ENCODE peak calls at places on chromosomes 11 and 22, in eight cellular contexts. One of them, this sample, is unnamed.

GRCh38 chr11:117657801-117658200 is 139.2 kb downstream of the DSCAML1 start:
- DNase-seq in T follicular helper cell: no peak
- DNase-seq in T1000: no peak
- DNase-seq in activated CD4-positive, alpha-beta T cell treated with anti-CD3 and anti-CD28 coated beads, Interleukin-2, amount 50 U/mL, for 1 hour: no peak
- DNase-seq in stimulated activated CD8-positive, alpha-beta memory T cell treated with anti-CD3 and anti-CD28 coated beads, Interleukin-15, amount 100 ng/mL, for 4 hours: no peak
- DNase-seq in NCI-H345: peak
- DNase-seq in dorsolateral prefrontal cortex: peak
- DNase-seq in stimulated activated CD4-positive, alpha-beta T cell treated with anti-CD3 and anti-CD28 coated beads, Interleukin-4, amount 100 ng/mL, for 1 hour: no peak
- DNase-seq in this sample: peak

GRCh38 chr11:23226331-23226909 is 366.1 kb upstream of the CCDC179 start:
- DNase-seq in activated CD4-positive, alpha-beta T cell treated with anti-CD3 and anti-CD28 coated beads, Interleukin-2, amount 50 U/mL, for 1 hour: no peak
- DNase-seq in stimulated activated CD8-positive, alpha-beta memory T cell treated with anti-CD3 and anti-CD28 coated beads, Interleukin-15, amount 100 ng/mL, for 4 hours: no peak
- DNase-seq in T1000: no peak
- DNase-seq in T follicular helper cell: no peak
- DNase-seq in stimulated activated CD4-positive, alpha-beta T cell treated with anti-CD3 and anti-CD28 coated beads, Interleukin-4, amount 100 ng/mL, for 1 hour: no peak
- DNase-seq in dorsolateral prefrontal cortex: no peak
- DNase-seq in NCI-H345: no peak
- DNase-seq in this sample: no peak

GRCh38 chr22:29719894-29720645 is at the start of gene CABP7:
- DNase-seq in T1000: no peak
- DNase-seq in dorsolateral prefrontal cortex: no peak
- DNase-seq in stimulated activated CD4-positive, alpha-beta T cell treated with anti-CD3 and anti-CD28 coated beads, Interleukin-4, amount 100 ng/mL, for 1 hour: no peak
- DNase-seq in stimulated activated CD8-positive, alpha-beta memory T cell treated with anti-CD3 and anti-CD28 coated beads, Interleukin-15, amount 100 ng/mL, for 4 hours: no peak
- DNase-seq in NCI-H345: peak
- DNase-seq in activated CD4-positive, alpha-beta T cell treated with anti-CD3 and anti-CD28 coated beads, Interleukin-2, amount 50 U/mL, for 1 hour: no peak
- DNase-seq in T follicular helper cell: no peak
- DNase-seq in this sample: no peak

GRCh38 chr11:6224421-6224820 is 10.0 kb downstream of the FHIP1B start:
- DNase-seq in NCI-H345: no peak
- DNase-seq in T1000: no peak
- DNase-seq in stimulated activated CD8-positive, alpha-beta memory T cell treated with anti-CD3 and anti-CD28 coated beads, Interleukin-15, amount 100 ng/mL, for 4 hours: no peak
- DNase-seq in T follicular helper cell: no peak
- DNase-seq in stimulated activated CD4-positive, alpha-beta T cell treated with anti-CD3 and anti-CD28 coated beads, Interleukin-4, amount 100 ng/mL, for 1 hour: no peak
- DNase-seq in dorsolateral prefrontal cortex: no peak
- DNase-seq in activated CD4-positive, alpha-beta T cell treated with anti-CD3 and anti-CD28 coated beads, Interleukin-2, amount 50 U/mL, for 1 hour: no peak
- DNase-seq in this sample: no peak

GRCh38 chr11:32307921-32308320 is 127.4 kb downstream of the WT1 start:
- DNase-seq in stimulated activated CD8-positive, alpha-beta memory T cell treated with anti-CD3 and anti-CD28 coated beads, Interleukin-15, amount 100 ng/mL, for 4 hours: no peak
- DNase-seq in stimulated activated CD4-positive, alpha-beta T cell treated with anti-CD3 and anti-CD28 coated beads, Interleukin-4, amount 100 ng/mL, for 1 hour: no peak
- DNase-seq in activated CD4-positive, alpha-beta T cell treated with anti-CD3 and anti-CD28 coated beads, Interleukin-2, amount 50 U/mL, for 1 hour: no peak
- DNase-seq in T follicular helper cell: no peak
- DNase-seq in dorsolateral prefrontal cortex: no peak
- DNase-seq in NCI-H345: no peak
- DNase-seq in T1000: no peak
- DNase-seq in this sample: no peak

GRCh38 chr11:124672531-124673215 is 866 bp downstream of the SIAE start:
- DNase-seq in dorsolateral prefrontal cortex: no peak
- DNase-seq in stimulated activated CD8-positive, alpha-beta memory T cell treated with anti-CD3 and anti-CD28 coated beads, Interleukin-15, amount 100 ng/mL, for 4 hours: no peak
- DNase-seq in activated CD4-positive, alpha-beta T cell treated with anti-CD3 and anti-CD28 coated beads, Interleukin-2, amount 50 U/mL, for 1 hour: no peak
- DNase-seq in NCI-H345: no peak
- DNase-seq in T1000: no peak
- DNase-seq in stimulated activated CD4-positive, alpha-beta T cell treated with anti-CD3 and anti-CD28 coated beads, Interleukin-4, amount 100 ng/mL, for 1 hour: no peak
- DNase-seq in T follicular helper cell: no peak
- DNase-seq in this sample: no peak

GRCh38 chr11:19394525-19395016 is 153.8 kb upstream of the E2F8 start:
- DNase-seq in T follicular helper cell: no peak
- DNase-seq in dorsolateral prefrontal cortex: no peak
- DNase-seq in activated CD4-positive, alpha-beta T cell treated with anti-CD3 and anti-CD28 coated beads, Interleukin-2, amount 50 U/mL, for 1 hour: no peak
- DNase-seq in stimulated activated CD4-positive, alpha-beta T cell treated with anti-CD3 and anti-CD28 coated beads, Interleukin-4, amount 100 ng/mL, for 1 hour: no peak
- DNase-seq in T1000: no peak
- DNase-seq in NCI-H345: no peak
- DNase-seq in stimulated activated CD8-positive, alpha-beta memory T cell treated with anti-CD3 and anti-CD28 coated beads, Interleukin-15, amount 100 ng/mL, for 4 hours: no peak
- DNase-seq in this sample: no peak

GRCh38 chr11:16607675-16608644 is 130.5 kb upstream of the C11orf58 start:
- DNase-seq in NCI-H345: peak
- DNase-seq in stimulated activated CD4-positive, alpha-beta T cell treated with anti-CD3 and anti-CD28 coated beads, Interleukin-4, amount 100 ng/mL, for 1 hour: no peak
- DNase-seq in stimulated activated CD8-positive, alpha-beta memory T cell treated with anti-CD3 and anti-CD28 coated beads, Interleukin-15, amount 100 ng/mL, for 4 hours: no peak
- DNase-seq in T follicular helper cell: no peak
- DNase-seq in T1000: peak
- DNase-seq in dorsolateral prefrontal cortex: no peak
- DNase-seq in activated CD4-positive, alpha-beta T cell treated with anti-CD3 and anti-CD28 coated beads, Interleukin-2, amount 50 U/mL, for 1 hour: no peak
- DNase-seq in this sample: peak

GRCh38 chr11:27520226-27520625 is 13.7 kb upstream of the LIN7C start:
- DNase-seq in dorsolateral prefrontal cortex: no peak
- DNase-seq in stimulated activated CD4-positive, alpha-beta T cell treated with anti-CD3 and anti-CD28 coated beads, Interleukin-4, amount 100 ng/mL, for 1 hour: no peak
- DNase-seq in T1000: no peak
- DNase-seq in T follicular helper cell: no peak
- DNase-seq in stimulated activated CD8-positive, alpha-beta memory T cell treated with anti-CD3 and anti-CD28 coated beads, Interleukin-15, amount 100 ng/mL, for 4 hours: no peak
- DNase-seq in NCI-H345: no peak
- DNase-seq in activated CD4-positive, alpha-beta T cell treated with anti-CD3 and anti-CD28 coated beads, Interleukin-2, amount 50 U/mL, for 1 hour: no peak
- DNase-seq in this sample: no peak

GRCh38 chr22:22462813-22463567 is 45.6 kb downstream of the ZNF280B start:
- DNase-seq in T follicular helper cell: no peak
- DNase-seq in NCI-H345: peak
- DNase-seq in activated CD4-positive, alpha-beta T cell treated with anti-CD3 and anti-CD28 coated beads, Interleukin-2, amount 50 U/mL, for 1 hour: no peak
- DNase-seq in T1000: no peak
- DNase-seq in stimulated activated CD8-positive, alpha-beta memory T cell treated with anti-CD3 and anti-CD28 coated beads, Interleukin-15, amount 100 ng/mL, for 4 hours: no peak
- DNase-seq in dorsolateral prefrontal cortex: no peak
- DNase-seq in stimulated activated CD4-positive, alpha-beta T cell treated with anti-CD3 and anti-CD28 coated beads, Interleukin-4, amount 100 ng/mL, for 1 hour: no peak
- DNase-seq in this sample: no peak

GRCh38 chr11:122491486-122491885 is 164.0 kb upstream of the UBASH3B start:
- DNase-seq in stimulated activated CD4-positive, alpha-beta T cell treated with anti-CD3 and anti-CD28 coated beads, Interleukin-4, amount 100 ng/mL, for 1 hour: no peak
- DNase-seq in T follicular helper cell: no peak
- DNase-seq in activated CD4-positive, alpha-beta T cell treated with anti-CD3 and anti-CD28 coated beads, Interleukin-2, amount 50 U/mL, for 1 hour: no peak
- DNase-seq in stimulated activated CD8-positive, alpha-beta memory T cell treated with anti-CD3 and anti-CD28 coated beads, Interleukin-15, amount 100 ng/mL, for 4 hours: no peak
- DNase-seq in dorsolateral prefrontal cortex: no peak
- DNase-seq in NCI-H345: no peak
- DNase-seq in T1000: no peak
- DNase-seq in this sample: no peak